ENCODE peak calls at places on chromosome 9, in five cellular contexts. Y is Panc1; J is ovary; U is fibroblast of lung; O is CD4-positive, alpha-beta T cell. I is an unnamed sample.

GRCh38 chr9:106875548-106875947 is 12.6 kb downstream of the ZNF462 start:
- DNase-seq in U (no peak), O (no peak), J (no peak), Y (no peak), I (no peak)

GRCh38 chr9:124133752-124134151 is 122.2 kb downstream of the LHX2 start:
- DNase-seq in Y (no peak), O (no peak), J (no peak), U (peak; percentile 49), I (peak; percentile 31)

GRCh38 chr9:137028281-137029057 is 432 bp upstream of the ABCA2 start:
- DNase-seq in Y (no peak), J (no peak), U (no peak), O (peak; percentile 65), I (peak; percentile 72)

GRCh38 chr9:127934986-127935385 is 2.7 kb downstream of the DPM2 start:
- DNase-seq in U (no peak), O (no peak), Y (no peak), J (peak; percentile 36), I (no peak)

GRCh38 chr9:93952784-93953491 is 2.2 kb downstream of the BARX1 start:
- DNase-seq in Y (no peak), O (no peak), U (no peak), J (no peak), I (peak; percentile 32)

GRCh38 chr9:6552033-6552737 is 93.3 kb downstream of the GLDC start:
- DNase-seq in O (no peak), U (peak; percentile 89), Y (no peak), J (no peak), I (no peak)

GRCh38 chr9:114283551-114284111 is 39.3 kb upstream of the ORM1 start:
- DNase-seq in J (peak; percentile 31), Y (no peak), U (no peak), O (no peak), I (no peak)

GRCh38 chr9:113543286-113544000 is 79.9 kb downstream of the RGS3 start:
- DNase-seq in O (no peak), Y (no peak), U (no peak), J (peak; percentile 9), I (no peak)

GRCh38 chr9:114387678-114388431 is at the start of gene AKNA:
- DNase-seq in O (peak; percentile 89), Y (no peak), U (peak; percentile 77), J (peak; percentile 80), I (peak; percentile 88)

GRCh38 chr9:131656356-131657030 is 83.4 kb downstream of the RAPGEF1 start:
- DNase-seq in O (peak; percentile 74), J (no peak), U (no peak), Y (no peak), I (peak; percentile 82)

GRCh38 chr9:112332674-112332976 is 794 bp downstream of the PTBP3 start:
- DNase-seq in Y (no peak), J (no peak), U (no peak), O (no peak), I (no peak)
- TF ChIP-seq CTCF in Y (no peak), J (no peak), U (peak; percentile 15), O (no peak), I (no peak)

GRCh38 chr9:38031594-38031993 is 37.4 kb downstream of the SHB start:
- DNase-seq in Y (no peak), O (no peak), U (no peak), J (no peak), I (no peak)

GRCh38 chr9:38027714-38028113 is 41.3 kb downstream of the SHB start:
- DNase-seq in U (no peak), J (no peak), Y (no peak), O (no peak), I (no peak)

GRCh38 chr9:38029923-38030638 is 38.9 kb downstream of the SHB start:
- DNase-seq in J (no peak), Y (no peak), U (no peak), O (no peak), I (peak; percentile 16)

GRCh38 chr9:38032266-38032830 is 36.7 kb downstream of the SHB start:
- DNase-seq in O (no peak), J (no peak), Y (no peak), U (no peak), I (no peak)

GRCh38 chr9:38030658-38031057 is 38.4 kb downstream of the SHB start:
- DNase-seq in O (no peak), J (no peak), U (no peak), Y (no peak), I (peak; percentile 11)
- TF ChIP-seq CTCF in O (no peak), J (no peak), U (no peak), Y (no peak), I (peak; percentile 30)

GRCh38 chr9:104805441-104805840 is 41.5 kb downstream of the NIPSNAP3B start:
- DNase-seq in U (no peak), O (no peak), Y (no peak), J (no peak), I (no peak)

GRCh38 chr9:104810421-104811339 is 46.8 kb downstream of the NIPSNAP3B start:
- DNase-seq in O (no peak), J (no peak), Y (peak; percentile 17), U (peak; percentile 28), I (no peak)

GRCh38 chr9:104802906-104803305 is 39.0 kb downstream of the NIPSNAP3B start:
- DNase-seq in Y (no peak), J (no peak), O (no peak), U (no peak), I (no peak)

DNA sequence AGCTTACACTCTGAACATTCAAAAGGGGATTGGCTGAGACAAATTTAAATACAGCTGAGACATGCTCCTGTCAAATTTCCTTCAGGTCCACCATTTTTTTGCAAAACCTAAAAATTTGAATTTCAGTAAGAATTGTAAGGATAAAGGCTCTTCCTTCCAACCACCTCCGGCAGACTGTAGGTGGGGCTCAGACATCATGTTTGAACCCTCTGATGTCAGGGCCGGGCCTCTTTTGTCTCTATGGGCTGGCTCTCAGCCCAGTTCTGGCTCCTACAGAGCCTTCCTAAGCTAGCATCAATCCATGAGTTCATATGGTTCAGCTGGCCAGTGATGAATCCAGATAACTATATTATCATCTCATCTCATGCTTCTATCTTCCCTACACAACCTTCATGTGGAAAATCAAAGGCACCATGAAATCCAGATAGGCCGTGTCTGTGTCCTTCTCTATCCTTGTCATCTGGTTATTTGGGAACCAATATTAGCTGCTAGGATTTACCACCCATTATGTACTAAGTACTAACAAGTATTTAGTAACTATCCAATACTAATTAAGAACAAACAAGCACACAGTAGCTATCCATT is 44.2 kb downstream of the NIPSNAP3B start:
- DNase-seq in Y (no peak), U (peak; percentile 34), J (peak; percentile 39), O (no peak), I (peak; percentile 6)
- TF ChIP-seq CTCF in Y (peak; percentile 19), U (no peak), J (no peak), O (no peak), I (no peak)

DNA sequence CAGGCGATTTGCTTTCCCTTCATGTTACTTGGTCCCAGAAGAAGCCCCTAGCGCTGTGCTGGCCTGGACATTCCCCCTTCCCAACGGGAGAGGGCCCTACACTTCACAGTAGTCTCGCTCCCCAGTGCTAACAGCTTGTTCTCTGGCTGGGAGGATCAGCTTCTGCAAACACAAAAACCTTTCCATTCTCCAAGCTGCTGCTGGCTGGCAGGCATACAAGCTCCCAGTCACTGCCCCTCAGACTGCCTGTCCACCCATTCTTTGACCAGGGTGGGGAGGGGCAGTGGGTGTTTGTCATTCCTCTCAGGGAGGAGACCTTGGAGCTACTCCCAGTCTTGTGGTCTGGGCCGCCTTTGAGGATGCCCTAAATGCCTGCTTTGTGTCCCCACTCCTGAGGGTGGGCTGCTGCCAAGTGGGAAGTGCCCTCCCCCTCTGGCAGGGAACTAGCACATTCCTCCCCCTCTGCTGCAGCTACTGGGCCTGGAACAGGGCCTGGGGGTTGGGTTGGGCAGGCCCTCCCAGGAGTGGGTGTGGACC is 20.8 kb downstream of the ENHO start:
- DNase-seq in O (no peak), Y (no peak), U (peak; percentile 64), J (peak; percentile 28), I (no peak)
- TF ChIP-seq CTCF in O (no peak), Y (no peak), U (no peak), J (no peak), I (no peak)

GRCh38 chr9:75087279-75087823 is 604 bp downstream of the NMRK1 start:
- DNase-seq in J (peak; percentile 43), U (peak; percentile 52), O (peak; percentile 26), Y (no peak), I (peak; percentile 67)
- TF ChIP-seq CTCF in J (no peak), U (no peak), O (no peak), Y (no peak), I (no peak)

GRCh38 chr9:4301971-4302427 is 2.1 kb upstream of the GLIS3 start:
- DNase-seq in O (no peak), Y (no peak), J (peak; percentile 64), U (peak; percentile 93), I (peak; percentile 31)
- TF ChIP-seq CTCF in O (no peak), Y (no peak), J (no peak), U (no peak), I (no peak)

GRCh38 chr9:16640649-16641048 is 229.8 kb downstream of the BNC2 start:
- DNase-seq in Y (no peak), O (no peak), J (no peak), U (no peak), I (no peak)
- TF ChIP-seq CTCF in Y (peak; percentile 37), O (no peak), J (no peak), U (peak; percentile 21), I (no peak)

I was measured in activated CD8-positive, alpha-beta T cell treated with anti-CD3 and anti-CD28 coated beads for 36 hours.